ENCODE peak calls at places on chromosomes 2 and 18, in seven cellular contexts. F is IMR-90, R is neuronal stem cell, N is mesendoderm, V is mesenchymal stem cell, X is trophoblast cell, Y is H1. W is an unnamed sample.

GRCh38 chr2:13542642-13543041 is 825.9 kb downstream of the TRIB2 start:
- DNase-seq in N (no peak), R (no peak), V (no peak), X (no peak), Y (no peak), F (no peak), W (no peak)

GRCh38 chr2:212076456-212076855 is 462.1 kb downstream of the ERBB4 start:
- DNase-seq in R (peak), Y (no peak), N (no peak), X (no peak), F (no peak), V (peak), W (no peak)

GRCh38 chr2:33085646-33086045 is 138.9 kb downstream of the LTBP1 start:
- DNase-seq in Y (no peak), X (no peak), V (no peak), R (no peak), F (no peak), N (no peak), W (no peak)

GRCh38 chr18:22337311-22337710 is 80.4 kb downstream of the CTAGE1 start:
- DNase-seq in F (no peak), V (peak), N (no peak), Y (no peak), R (no peak), X (peak), W (no peak)

GRCh38 chr2:46540496-46541342 is 61.4 kb downstream of the TMEM247 start:
- DNase-seq in R (no peak), F (peak), X (peak), V (peak), N (peak), Y (no peak), W (no peak)

GRCh38 chr2:197079414-197079813 is 152.9 kb upstream of the PGAP1 start:
- DNase-seq in V (no peak), R (no peak), F (peak), Y (no peak), X (no peak), N (no peak), W (no peak)

GRCh38 chr2:226798422-226799210 is 1.0 kb downstream of the IRS1 start:
- DNase-seq in N (peak), R (no peak), F (peak), V (peak), X (no peak), Y (peak), W (peak)

GRCh38 chr18:68148862-68149261 is 566.0 kb downstream of the TMX3 start:
- DNase-seq in N (peak), V (no peak), R (peak), F (no peak), Y (no peak), X (no peak), W (peak)

GRCh38 chr2:105378921-105379383 is 19.9 kb downstream of the FHL2 start:
- DNase-seq in Y (no peak), N (no peak), F (no peak), V (no peak), R (no peak), X (peak), W (no peak)

GRCh38 chr2:157336137-157336721 is 10.6 kb upstream of the ERMN start:
- DNase-seq in V (peak), N (peak), Y (peak), F (peak), R (no peak), X (peak), W (peak)

GRCh38 chr2:30666307-30666874 is 140.9 kb downstream of the CAPN13 start:
- DNase-seq in V (peak), Y (no peak), F (peak), X (peak), N (no peak), R (no peak), W (peak)

GRCh38 chr2:159072795-159073194 is 104.4 kb downstream of the TANC1 start:
- DNase-seq in N (no peak), R (no peak), V (peak), Y (no peak), F (peak), X (no peak), W (no peak)
- H3K18ac ChIP-seq in N (no peak), R (no peak), V (peak), Y (no peak), F (peak), X (no peak), W (no peak)

GRCh38 chr18:48637081-48637990 is 98.5 kb downstream of the CTIF start:
- DNase-seq in F (no peak), R (no peak), Y (no peak), N (no peak), X (no peak), V (no peak), W (no peak)

GRCh38 chr18:48640566-48641270 is 101.9 kb downstream of the CTIF start:
- DNase-seq in N (no peak), X (no peak), R (no peak), Y (no peak), V (no peak), F (peak), W (no peak)

GRCh38 chr18:48639772-48640432 is 101.1 kb downstream of the CTIF start:
- DNase-seq in X (peak), Y (no peak), N (no peak), R (no peak), F (no peak), V (no peak), W (no peak)

GRCh38 chr18:48638451-48638850 is 99.6 kb downstream of the CTIF start:
- DNase-seq in R (no peak), V (no peak), Y (no peak), X (no peak), F (no peak), N (no peak), W (no peak)

GRCh38 chr18:48638896-48639771 is 100.3 kb downstream of the CTIF start:
- DNase-seq in X (no peak), R (no peak), Y (no peak), F (no peak), N (no peak), V (no peak), W (no peak)
- H2AK5ac ChIP-seq in X (no peak), R (no peak), Y (no peak), F (peak), N (no peak), V (no peak), W (no peak)

DNA sequence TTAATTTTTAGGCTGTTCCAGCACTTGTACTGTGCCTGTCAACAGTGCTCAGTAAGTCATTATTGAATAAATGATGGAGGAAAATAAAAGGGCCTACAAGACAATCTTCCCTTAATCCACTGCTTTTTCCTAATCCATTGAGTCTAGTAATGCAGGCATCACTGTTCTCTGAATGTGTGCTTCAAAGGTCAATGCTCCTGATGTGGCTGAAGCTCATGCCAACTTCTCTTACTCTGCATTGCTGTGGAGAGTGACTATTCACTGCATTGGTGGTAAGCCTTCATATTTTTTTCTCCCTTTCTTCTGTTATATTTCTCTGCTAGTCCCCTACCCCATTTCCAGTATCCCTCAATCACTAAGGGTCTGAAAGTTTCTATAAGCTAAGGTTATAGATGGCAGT is 31.9 kb upstream of the MYO1B start:
- DNase-seq in V (no peak), F (no peak), N (no peak), X (no peak), R (no peak), Y (no peak), W (no peak)
- H3K18ac ChIP-seq in V (no peak), F (peak), N (no peak), X (no peak), R (no peak), Y (no peak), W (no peak)

GRCh38 chr2:148569221-148569620 is 75.3 kb upstream of the EPC2 start:
- DNase-seq in N (no peak), F (no peak), R (no peak), Y (no peak), V (no peak), X (no peak), W (no peak)
- H2AK5ac ChIP-seq in N (no peak), F (no peak), R (no peak), Y (no peak), V (no peak), X (no peak), W (no peak)

W was measured in H9.